ENCODE peak calls at places on chromosomes 6 and 20, in eight cellular contexts. X, K, W, F, S, Q, U and J are unnamed samples.

GRCh38 chr6:125316621-125317020 is 14.9 kb upstream of the HDDC2 start:
- DNase-seq in S (no peak), X (no peak), K (no peak), U (no peak), F (no peak), W (no peak), Q (no peak), J (peak; percentile 44)

GRCh38 chr20:18058661-18059467 is 1.1 kb upstream of the OVOL2 start:
- DNase-seq in F (no peak), W (no peak), K (no peak), S (no peak), X (no peak), U (peak; percentile 74), Q (no peak), J (no peak)

GRCh38 chr20:10495173-10495572 is 60.1 kb downstream of the SLX4IP start:
- DNase-seq in W (peak; percentile 61), Q (no peak), K (no peak), S (no peak), F (no peak), U (no peak), X (no peak), J (no peak)

GRCh38 chr6:137277971-137278602 is 58.9 kb upstream of the IFNGR1 start:
- DNase-seq in W (no peak), K (no peak), Q (no peak), U (peak; percentile 55), S (no peak), F (peak; percentile 81), X (no peak), J (no peak)

GRCh38 chr20:37265152-37265551 is 3.5 kb upstream of the GHRH start:
- DNase-seq in W (peak; percentile 17), F (no peak), K (no peak), Q (no peak), U (no peak), S (peak; percentile 39), X (no peak), J (no peak)

GRCh38 chr20:62723351-62723750 is 14.7 kb downstream of the NTSR1 start:
- DNase-seq in W (no peak), F (no peak), Q (no peak), S (no peak), U (no peak), X (no peak), K (peak; percentile 14), J (peak; percentile 63)

GRCh38 chr20:58458342-58459057 is 56.7 kb downstream of the APCDD1L start:
- DNase-seq in S (peak; percentile 61), U (no peak), X (no peak), F (peak; percentile 71), W (no peak), Q (no peak), K (no peak), J (no peak)

GRCh38 chr20:64035933-64036345 is at the start of gene C20orf204:
- DNase-seq in X (no peak), Q (no peak), W (no peak), F (no peak), U (peak; percentile 56), S (no peak), K (no peak), J (no peak)

GRCh38 chr6:126682440-126682839 is 342.5 kb downstream of the CENPW start:
- DNase-seq in K (no peak), F (peak; percentile 41), U (no peak), Q (no peak), S (no peak), X (no peak), W (no peak), J (no peak)

GRCh38 chr20:59820204-59821041 is 113.0 kb downstream of the SYCP2 start:
- DNase-seq in U (peak; percentile 31), S (no peak), K (peak; percentile 71), F (no peak), Q (no peak), X (no peak), W (no peak), J (peak; percentile 95)

GRCh38 chr6:112311950-112312547 is 35.1 kb upstream of the RFPL4B start:
- DNase-seq in U (no peak), F (peak; percentile 65), Q (peak; percentile 51), W (peak; percentile 60), S (peak; percentile 7), X (no peak), K (no peak), J (peak; percentile 11)

GRCh38 chr20:22574545-22575086 is 9.8 kb downstream of the FOXA2 start:
- DNase-seq in S (no peak), U (no peak), W (peak; percentile 14), F (no peak), Q (no peak), X (no peak), K (no peak), J (no peak)

GRCh38 chr20:37914672-37915433 is 11.9 kb downstream of the VSTM2L start:
- DNase-seq in F (no peak), U (peak; percentile 80), X (no peak), S (peak; percentile 20), Q (no peak), W (no peak), K (no peak), J (peak; percentile 29)

GRCh38 chr6:114714836-114715507 is 372.1 kb upstream of the HS3ST5 start:
- DNase-seq in Q (no peak), S (no peak), W (no peak), F (no peak), U (no peak), X (no peak), K (no peak), J (no peak)

GRCh38 chr6:100237881-100238280 is 226.8 kb downstream of the SIM1 start:
- DNase-seq in W (no peak), F (no peak), S (no peak), U (no peak), K (no peak), X (no peak), Q (no peak), J (no peak)

GRCh38 chr6:43608310-43608763 is 20.7 kb downstream of the GTPBP2 start:
- DNase-seq in X (no peak), S (peak; percentile 26), W (peak; percentile 93), K (peak; percentile 36), F (peak; percentile 91), U (peak; percentile 68), Q (peak; percentile 63), J (peak; percentile 84)

GRCh38 chr6:159832941-159833340 is 32.9 kb downstream of the PNLDC1 start:
- DNase-seq in U (no peak), S (no peak), Q (no peak), F (no peak), W (no peak), X (no peak), K (no peak), J (no peak)

GRCh38 chr6:1310628-1311399 is 1.1 kb upstream of the FOXQ1 start:
- DNase-seq in Q (no peak), U (no peak), X (no peak), W (no peak), S (no peak), F (no peak), K (no peak), J (peak; percentile 15)

GRCh38 chr6:41636803-41637178 is 1.5 kb upstream of the MDFI start:
- DNase-seq in X (no peak), S (no peak), Q (no peak), W (no peak), U (no peak), F (no peak), K (no peak), J (no peak)

GRCh38 chr6:138931660-138932059 is 56.4 kb downstream of the REPS1 start:
- DNase-seq in S (no peak), W (peak; percentile 16), U (no peak), X (no peak), K (no peak), F (no peak), Q (no peak), J (no peak)

GRCh38 chr20:40600441-40601235 is 88.4 kb downstream of the MAFB start:
- DNase-seq in W (no peak), K (no peak), Q (no peak), U (peak; percentile 9), X (no peak), S (no peak), F (no peak), J (no peak)

GRCh38 chr20:20782747-20783146 is 70.3 kb upstream of the RALGAPA2 start:
- DNase-seq in S (no peak), Q (no peak), F (no peak), U (no peak), K (no peak), X (no peak), W (no peak), J (no peak)

GRCh38 chr6:113031591-113031990 is 684.5 kb downstream of the RFPL4B start:
- DNase-seq in W (no peak), S (no peak), F (no peak), K (no peak), X (no peak), U (no peak), Q (peak; percentile 1), J (peak; percentile 9)

GRCh38 chr6:53956068-53956711 is 155.1 kb upstream of the MLIP start:
- DNase-seq in Q (peak; percentile 64), U (peak; percentile 77), X (no peak), W (peak; percentile 73), F (peak; percentile 57), K (peak; percentile 60), S (no peak), J (peak; percentile 42)

GRCh38 chr6:17413313-17413750 is 19.9 kb downstream of the CAP2 start:
- DNase-seq in U (no peak), Q (no peak), F (peak; percentile 46), S (no peak), K (no peak), W (no peak), X (no peak), J (no peak)

GRCh38 chr20:9389321-9389720 is 125.1 kb upstream of the LAMP5 start:
- DNase-seq in F (no peak), X (no peak), U (no peak), Q (no peak), S (no peak), K (no peak), W (no peak), J (no peak)

GRCh38 chr6:137341721-137342195 is 122.6 kb upstream of the IFNGR1 start:
- DNase-seq in S (peak; percentile 23), X (no peak), U (peak; percentile 56), Q (peak; percentile 75), K (peak; percentile 25), W (peak; percentile 6), F (no peak), J (peak; percentile 49)

GRCh38 chr6:13457577-13457976 is 29.8 kb downstream of the GFOD1 start:
- DNase-seq in F (peak; percentile 62), W (no peak), U (no peak), Q (no peak), S (no peak), K (peak; percentile 37), X (no peak), J (no peak)

GRCh38 chr6:118705799-118706481 is 54.5 kb upstream of the CEP85L start:
- DNase-seq in S (no peak), F (peak; percentile 69), U (no peak), Q (no peak), K (no peak), W (peak; percentile 79), X (no peak), J (peak; percentile 73)

GRCh38 chr20:64156136-64156885 is 7.9 kb upstream of the MYT1 start:
- DNase-seq in W (no peak), K (no peak), U (no peak), Q (no peak), F (no peak), X (no peak), S (no peak), J (no peak)

GRCh38 chr6:147751232-147751631 is 242.7 kb downstream of the SAMD5 start:
- DNase-seq in X (no peak), S (no peak), F (no peak), Q (no peak), W (no peak), K (no peak), U (no peak), J (no peak)